ENCODE peak calls at places on chromosomes 4 and X, in six cellular contexts. K is IMR-90, H is colonic mucosa, E is cardiac muscle cell, X is tibial artery, D is left lung. R is an unnamed sample. For H3K4me1, the result is how much of the 10 kb centered on the place peaks cover.

GRCh38 chrX:50281253-50281652 is 76.7 kb downstream of the CCNB3 start:
- DNase-seq in K (no peak), H (no peak), E (no peak), X (no peak), D (no peak), R (no peak)

GRCh38 chr4:145404754-145405153 is 76.9 kb upstream of the SMAD1 start:
- DNase-seq in K (no peak), H (no peak), E (no peak), X (no peak), D (no peak), R (no peak)

GRCh38 chrX:13694359-13694758 is 5.4 kb downstream of the RAB9A start:
- DNase-seq in K (no peak), H (no peak), E (no peak), X (no peak), D (no peak), R (no peak)

GRCh38 chr4:121139533-121140222 is 24.4 kb downstream of the TNIP3 start:
- DNase-seq in K (peak), H (no peak), E (peak), X (no peak), D (peak), R (no peak)

GRCh38 chrX:11791090-11791489 is 33.1 kb downstream of the MSL3 start:
- DNase-seq in K (no peak), H (no peak), E (no peak), X (no peak), D (no peak), R (no peak)

GRCh38 chrX:113059714-113060113 is 219.1 kb upstream of the AMOT start:
- DNase-seq in K (no peak), H (no peak), E (no peak), X (no peak), D (no peak), R (peak)

GRCh38 chr4:140003851-140004579 is 150.0 kb downstream of the MAML3 start:
- DNase-seq in K (peak), H (no peak), E (no peak), X (no peak), D (no peak), R (no peak)

GRCh38 chrX:131830400-131831184 is 192.5 kb upstream of the STK26 start:
- DNase-seq in K (peak), H (peak), E (peak), X (peak), D (no peak), R (peak)

GRCh38 chrX:119045884-119046283 is 26.9 kb upstream of the CT47C1 start:
- DNase-seq in K (no peak), H (no peak), E (no peak), X (no peak), D (no peak), R (no peak)

GRCh38 chr4:23194751-23195150 is 502.0 kb downstream of the GBA3 start:
- DNase-seq in K (no peak), H (no peak), E (no peak), X (no peak), D (no peak), R (no peak)
- H3K4me1 ChIP-seq in K (under half), H (under half), E (under half), X (under half), D (under half), R (under half)

GRCh38 chrX:2907295-2907694 is 21.8 kb downstream of the ARSD start:
- DNase-seq in K (no peak), H (no peak), E (no peak), X (no peak), D (no peak), R (no peak)

GRCh38 chrX:2901367-2902036 is 27.6 kb downstream of the ARSD start:
- DNase-seq in K (peak), H (no peak), E (no peak), X (no peak), D (no peak), R (no peak)

GRCh38 chrX:2902841-2903240 is 26.3 kb downstream of the ARSD start:
- DNase-seq in K (no peak), H (no peak), E (no peak), X (no peak), D (no peak), R (no peak)

GRCh38 chrX:2898861-2899512 is 30.2 kb downstream of the ARSD start:
- DNase-seq in K (no peak), H (peak), E (no peak), X (no peak), D (no peak), R (no peak)

GRCh38 chrX:2903366-2903765 is 25.8 kb downstream of the ARSD start:
- DNase-seq in K (no peak), H (no peak), E (no peak), X (no peak), D (no peak), R (no peak)
- TF ChIP-seq CTCF in K (no peak), H (no peak), E (no peak), X (no peak), D (no peak), R (no peak)

GRCh38 chr4:76198411-76199237 is 15.0 kb downstream of the SCARB2 start:
- DNase-seq in K (peak), H (peak), E (peak), X (peak), D (no peak), R (no peak)

GRCh38 chr4:76200771-76201224 is 12.8 kb downstream of the SCARB2 start:
- DNase-seq in K (no peak), H (peak), E (no peak), X (no peak), D (no peak), R (no peak)

GRCh38 chr4:76197971-76198410 is 15.6 kb downstream of the SCARB2 start:
- DNase-seq in K (peak), H (no peak), E (peak), X (no peak), D (peak), R (no peak)

GRCh38 chr4:76197001-76197743 is 16.5 kb downstream of the SCARB2 start:
- DNase-seq in K (peak), H (no peak), E (no peak), X (no peak), D (no peak), R (no peak)

DNA sequence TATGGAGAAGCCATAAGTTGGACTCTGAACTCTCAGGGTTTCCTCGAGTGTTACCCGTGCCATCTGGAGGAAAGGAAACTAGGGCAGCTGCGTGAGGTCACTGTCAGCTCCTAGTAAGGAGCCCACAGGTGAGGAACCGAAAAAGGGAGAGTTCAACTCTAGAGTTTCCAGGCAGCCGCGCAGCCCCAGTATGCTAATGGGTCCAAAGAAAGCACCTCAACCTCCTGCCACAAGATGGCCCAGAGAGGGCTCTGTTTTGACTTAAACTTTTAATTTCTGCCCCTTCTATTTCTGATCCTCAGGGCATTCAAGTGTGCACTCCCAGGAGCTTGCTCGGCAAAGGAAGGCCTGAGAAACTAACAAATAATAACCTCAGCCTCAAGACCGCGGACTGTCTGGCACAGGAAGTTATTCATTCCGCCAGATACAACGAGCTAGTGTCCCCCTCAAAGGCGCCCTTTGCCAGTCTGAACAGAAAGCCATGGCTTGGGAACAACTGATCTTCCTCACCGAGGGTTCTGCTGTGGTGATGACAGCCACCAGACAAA is 13.9 kb downstream of the SCARB2 start:
- DNase-seq in K (peak), H (peak), E (peak), X (no peak), D (no peak), R (no peak)
- H3K4me1 ChIP-seq in K (under half), H (half or more), E (under half), X (half or more), D (half or more), R (half or more)

GRCh38 chrX:115912372-115912897 is 258.1 kb upstream of the AGTR2 start:
- DNase-seq in K (no peak), H (no peak), E (no peak), X (no peak), D (no peak), R (no peak)
- TF ChIP-seq CTCF in K (no peak), H (peak), E (no peak), X (no peak), D (no peak), R (no peak)

DNA sequence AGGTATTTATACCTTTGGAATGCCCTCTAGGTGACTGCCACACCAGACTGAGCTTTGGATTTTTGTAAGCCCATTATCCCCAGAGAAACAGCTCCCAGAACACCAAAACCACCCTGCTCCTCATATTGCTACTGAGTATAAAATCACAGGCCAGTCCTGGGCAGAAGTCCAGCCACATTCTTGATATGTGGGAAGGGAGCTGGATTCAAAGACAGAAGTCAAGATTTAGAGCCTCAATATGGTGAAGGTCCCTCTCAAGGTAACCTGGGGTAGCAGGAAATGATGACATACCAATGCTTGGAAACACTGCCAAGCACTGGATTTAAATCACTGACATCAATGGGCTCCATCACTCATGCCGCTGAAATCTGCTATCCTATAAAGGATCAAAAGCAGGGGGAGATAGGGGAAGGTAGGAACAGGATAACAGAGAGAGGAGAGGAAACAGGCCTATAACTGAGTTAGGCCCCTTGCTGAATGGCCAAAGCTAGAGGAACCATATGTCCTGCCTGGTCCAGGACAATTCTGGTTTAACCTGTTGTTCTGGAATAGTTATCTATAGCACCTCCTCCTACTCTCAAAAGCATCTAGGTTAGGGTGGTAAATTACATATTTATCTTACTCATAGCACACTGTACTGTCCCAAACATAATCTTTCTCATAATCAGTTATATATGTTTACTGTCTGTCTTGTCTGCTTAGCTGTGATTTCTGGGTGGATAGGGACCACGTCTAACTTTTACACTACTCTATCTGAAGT is 83.7 kb upstream of the NHS start:
- DNase-seq in K (no peak), H (no peak), E (no peak), X (no peak), D (no peak), R (no peak)
- H3K4me1 ChIP-seq in K (under half), H (under half), E (under half), X (under half), D (under half), R (under half)

GRCh38 chr4:128061566-128062536 is 739 bp downstream of the LARP1B start:
- DNase-seq in K (peak), H (peak), E (peak), X (peak), D (peak), R (peak)
- TF ChIP-seq CTCF in K (no peak), H (no peak), E (no peak), X (no peak), D (no peak), R (peak)

DNA sequence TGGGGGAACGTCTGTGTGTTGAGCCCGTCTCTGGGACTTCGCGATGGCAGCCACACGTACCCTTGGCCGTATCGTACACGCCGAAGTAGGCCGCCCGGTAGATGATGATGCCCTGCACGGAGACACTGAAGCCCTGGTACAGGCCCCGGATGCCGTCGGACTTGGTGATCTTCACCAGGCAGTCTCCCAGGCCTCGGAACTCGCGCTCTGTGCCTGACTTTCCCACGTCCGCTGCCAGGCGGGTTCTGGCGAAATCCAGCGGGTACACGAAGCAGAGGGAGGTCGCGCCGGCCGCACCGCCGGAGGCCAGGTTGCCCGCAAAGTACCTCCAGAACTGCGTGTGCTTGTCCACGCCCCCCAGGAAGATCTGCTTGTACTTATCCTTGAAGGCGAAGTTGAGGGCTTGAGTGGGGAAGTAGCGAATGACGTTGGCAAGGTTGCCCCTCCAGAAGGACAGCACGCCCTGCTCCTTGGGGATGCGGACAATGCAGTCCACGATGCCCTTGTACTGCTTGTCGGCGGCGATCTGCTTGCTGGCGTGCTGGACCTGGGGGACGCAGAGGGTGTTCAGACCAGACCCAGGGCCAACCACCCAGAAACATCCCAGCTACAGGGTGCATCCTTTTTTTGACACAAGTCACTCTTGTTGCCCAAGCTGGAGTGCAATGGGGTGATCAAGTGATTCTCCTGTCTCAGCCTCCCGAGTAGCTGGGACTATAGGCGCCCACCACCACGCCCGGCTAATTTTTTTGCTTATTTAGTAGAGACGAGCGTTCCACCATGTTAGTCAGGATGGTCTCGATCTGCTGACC is 2.5 kb downstream of the SLC25A6 start:
- DNase-seq in K (no peak), H (no peak), E (no peak), X (peak), D (peak), R (no peak)
- H3K4me1 ChIP-seq in K (under half), H (under half), E (under half), X (under half), D (half or more), R (under half)

DNA sequence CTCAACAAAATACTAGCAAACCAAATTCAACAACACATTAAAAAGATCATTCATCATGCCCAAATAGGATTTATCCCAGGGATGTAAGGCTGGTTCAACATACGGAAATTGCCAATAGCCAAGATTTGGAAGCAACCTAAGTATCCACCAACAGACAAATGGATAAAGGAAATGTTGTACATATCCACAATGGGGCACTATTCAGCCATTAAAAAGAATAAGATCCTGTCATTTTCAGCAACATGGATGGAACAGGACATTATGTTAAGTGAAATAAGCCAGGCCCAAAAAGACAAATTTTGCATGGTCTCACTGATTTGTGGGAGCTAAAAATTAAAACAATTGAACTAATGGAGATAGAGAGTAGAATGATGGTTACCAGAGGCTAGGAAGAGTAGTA is 82.0 kb upstream of the FAM241A start:
- DNase-seq in K (no peak), H (no peak), E (peak), X (no peak), D (no peak), R (no peak)
- TF ChIP-seq CTCF in K (no peak), H (no peak), E (no peak), X (no peak), D (no peak), R (no peak)

DNA sequence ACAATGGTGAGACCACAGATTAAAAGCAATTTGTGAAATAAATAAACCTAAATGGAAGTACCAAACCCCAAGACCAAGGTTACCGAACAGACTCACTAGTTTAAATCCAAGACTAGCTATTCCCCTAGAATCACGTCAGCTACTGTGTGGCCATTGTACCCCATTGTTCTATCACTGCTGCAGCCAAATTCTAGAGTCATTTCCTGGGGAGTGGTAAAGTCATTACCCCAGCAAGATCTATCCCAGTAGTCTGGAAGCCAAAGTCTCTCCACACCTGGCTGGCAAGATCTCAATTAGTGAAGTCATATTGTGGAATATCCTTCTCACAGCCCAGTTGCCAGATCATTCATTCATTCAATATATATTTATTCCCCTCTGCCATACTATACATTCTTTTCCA is 67.5 kb downstream of the PHOX2B start:
- DNase-seq in K (no peak), H (no peak), E (no peak), X (no peak), D (no peak), R (no peak)
- H3K4me1 ChIP-seq in K (under half), H (under half), E (under half), X (under half), D (under half), R (under half)

GRCh38 chr4:89438102-89438831 is 130.7 kb upstream of the GPRIN3 start:
- DNase-seq in K (peak), H (peak), E (peak), X (no peak), D (no peak), R (peak)
- TF ChIP-seq CTCF in K (peak), H (peak), E (peak), X (peak), D (peak), R (peak)

R was measured in heart right ventricle.